ENCODE peak calls at places on chromosomes 6 and 20, in ten cellular contexts. D is left lung; G is GM13977; C is foreskin fibroblast; A is CD8-positive, alpha-beta T cell; L is Peyer's patch; R is AG10803; O is breast epithelium; N is HFF-Myc; M is neural progenitor cell. U is an unnamed sample.

GRCh38 chr20:21450572-21450971 is 53.2 kb upstream of the NKX2-4 start:
- DNase-seq in D (no peak), G (no peak), C (no peak), A (no peak), L (no peak), R (peak), O (no peak), N (no peak), M (no peak), U (no peak)

GRCh38 chr6:142551145-142551811 is 249.5 kb downstream of the ADGRG6 start:
- DNase-seq in D (peak), G (no peak), C (peak), A (peak), L (no peak), R (peak), O (no peak), N (no peak), M (peak), U (no peak)

GRCh38 chr6:53805016-53805415 is 10.2 kb downstream of the LRRC1 start:
- DNase-seq in D (no peak), G (no peak), C (no peak), A (no peak), L (no peak), R (no peak), O (no peak), N (no peak), M (no peak), U (no peak)

GRCh38 chr20:52346797-52347196 is 155.2 kb upstream of the ZFP64 start:
- DNase-seq in D (no peak), G (no peak), C (no peak), A (no peak), L (no peak), R (no peak), O (no peak), N (no peak), M (no peak), U (no peak)

GRCh38 chr6:77653817-77654216 is 978 bp downstream of the MEI4 start:
- DNase-seq in D (no peak), G (no peak), C (no peak), A (no peak), L (no peak), R (no peak), O (no peak), N (no peak), M (no peak), U (no peak)

GRCh38 chr20:52103911-52104545 is 87.6 kb downstream of the ZFP64 start:
- DNase-seq in D (no peak), G (no peak), C (peak), A (no peak), L (no peak), R (no peak), O (no peak), N (no peak), M (peak), U (no peak)

GRCh38 chr6:150185697-150186096 is 42.9 kb downstream of the PPP1R14C start:
- DNase-seq in D (no peak), G (no peak), C (no peak), A (no peak), L (peak), R (no peak), O (no peak), N (no peak), M (no peak), U (no peak)

GRCh38 chr20:59004763-59005522 is 2.1 kb downstream of the CTSZ start:
- DNase-seq in D (peak), G (peak), C (no peak), A (no peak), L (peak), R (no peak), O (peak), N (no peak), M (no peak), U (no peak)

GRCh38 chr20:709864-710761 is 34.5 kb upstream of the SCRT2 start:
- DNase-seq in D (no peak), G (no peak), C (no peak), A (no peak), L (no peak), R (no peak), O (no peak), N (no peak), M (peak), U (no peak)

GRCh38 chr20:1469925-1470571 is 3.4 kb upstream of the NSFL1C start:
- DNase-seq in D (peak), G (peak), C (peak), A (no peak), L (peak), R (peak), O (peak), N (peak), M (peak), U (peak)

GRCh38 chr6:117776441-117776840 is 101.2 kb downstream of the NUS1 start:
- DNase-seq in D (no peak), G (no peak), C (no peak), A (no peak), L (no peak), R (peak), O (no peak), N (no peak), M (no peak), U (no peak)

GRCh38 chr6:97059473-97059872 is 134.9 kb downstream of the KLHL32 start:
- DNase-seq in D (no peak), G (peak), C (peak), A (no peak), L (no peak), R (peak), O (no peak), N (no peak), M (peak), U (no peak)

GRCh38 chr6:7542878-7543394 is 1.5 kb downstream of the DSP start:
- DNase-seq in D (peak), G (peak), C (peak), A (no peak), L (peak), R (peak), O (peak), N (no peak), M (peak), U (no peak)

GRCh38 chr6:49888742-49889431 is 22.6 kb upstream of the CRISP1 start:
- DNase-seq in D (no peak), G (no peak), C (no peak), A (no peak), L (no peak), R (no peak), O (no peak), N (no peak), M (no peak), U (no peak)

DNA sequence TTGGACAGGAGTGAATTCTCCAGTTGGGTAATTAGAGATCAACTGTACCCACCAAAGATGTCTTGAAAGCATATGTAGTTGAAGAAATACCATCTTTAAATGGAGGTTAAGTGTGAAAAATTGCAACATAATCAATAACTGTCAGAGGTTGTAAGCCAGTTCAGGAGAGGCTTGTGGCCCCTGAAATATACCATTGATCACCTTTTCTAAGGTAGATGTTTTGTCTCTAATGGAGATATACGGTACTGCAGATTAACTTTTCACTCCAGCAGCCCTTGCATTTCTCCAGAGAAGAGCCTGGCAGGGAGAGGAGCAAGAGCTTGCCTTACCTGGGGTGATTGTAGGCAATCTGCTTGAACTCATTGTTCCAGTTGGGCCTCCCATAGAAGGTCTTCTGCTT is 48.8 kb downstream of the NOX3 start:
- DNase-seq in D (no peak), G (no peak), C (no peak), A (no peak), L (no peak), R (no peak), O (no peak), N (no peak), M (no peak), U (no peak)
- TF ChIP-seq CTCF in D (no peak), G (no peak), C (no peak), A (no peak), L (no peak), R (no peak), O (no peak), N (no peak), M (peak), U (no peak)

DNA sequence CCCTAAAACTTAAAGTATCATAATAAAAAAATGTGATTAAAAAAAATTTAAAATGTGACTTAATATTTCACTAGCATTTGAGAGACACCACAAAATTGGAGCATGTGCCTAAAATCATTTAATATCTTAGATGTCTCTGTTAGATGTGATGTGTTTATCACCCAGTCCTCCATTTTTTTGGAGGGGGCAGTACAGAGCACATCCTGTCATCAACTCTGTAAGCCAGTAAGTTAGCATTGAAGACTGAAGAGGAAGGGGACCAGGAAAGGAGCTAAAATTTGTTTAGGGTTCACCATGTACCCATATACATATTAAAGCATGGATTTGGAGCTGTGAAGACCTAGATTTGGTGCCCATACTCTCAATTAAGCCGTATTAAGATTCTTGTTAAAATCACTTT is 30.7 kb upstream of the ADIG start:
- DNase-seq in D (no peak), G (no peak), C (no peak), A (no peak), L (no peak), R (no peak), O (no peak), N (no peak), M (peak), U (no peak)
- TF ChIP-seq CTCF in D (no peak), G (peak), C (no peak), A (no peak), L (no peak), R (no peak), O (no peak), N (peak), M (peak), U (no peak)

DNA sequence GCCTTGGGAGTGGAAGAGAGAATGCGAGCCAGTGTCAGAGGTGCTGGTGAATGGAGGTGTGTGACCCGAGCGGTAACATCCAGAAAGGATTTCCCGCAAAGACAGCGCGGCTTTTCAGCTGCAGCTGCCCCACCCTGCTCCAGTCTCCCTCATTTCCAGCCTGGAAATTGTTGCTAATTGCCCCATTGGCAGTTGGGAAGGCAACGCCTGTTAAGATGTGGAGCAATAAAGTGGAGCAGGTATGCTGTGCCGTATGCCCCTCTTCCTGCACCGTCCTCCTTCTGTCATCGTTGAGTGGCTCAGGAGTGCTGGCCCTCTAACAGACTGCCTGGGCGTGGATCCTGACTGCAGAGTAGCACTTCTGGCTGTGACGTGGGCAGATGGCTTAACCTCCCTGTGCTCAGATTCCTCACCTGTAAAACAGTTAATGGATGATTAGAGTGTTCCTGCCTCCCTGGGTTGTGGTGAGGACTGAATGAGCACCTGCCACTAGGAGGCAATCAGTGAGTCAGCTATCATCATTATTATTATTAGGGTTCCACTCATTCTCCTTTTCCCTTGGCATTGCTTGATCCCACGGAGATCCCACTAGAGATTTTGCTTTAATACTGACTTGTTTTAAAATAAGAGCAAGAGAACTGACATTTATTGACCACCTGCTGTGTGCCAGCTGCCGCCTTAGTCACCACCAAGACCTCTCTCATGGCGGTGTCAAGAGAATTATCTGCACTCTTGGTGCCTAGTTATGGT is 11.7 kb downstream of the ARFGEF2 start:
- DNase-seq in D (no peak), G (no peak), C (no peak), A (no peak), L (peak), R (no peak), O (no peak), N (no peak), M (no peak), U (no peak)
- TF ChIP-seq CTCF in D (no peak), G (no peak), C (no peak), A (no peak), L (peak), R (no peak), O (no peak), N (no peak), M (no peak), U (no peak)

GRCh38 chr20:33676652-33677645 is 2.7 kb upstream of the NECAB3 start:
- DNase-seq in D (no peak), G (no peak), C (no peak), A (no peak), L (no peak), R (no peak), O (no peak), N (no peak), M (no peak), U (no peak)

GRCh38 chr20:33674294-33675126 is at the start of gene NECAB3:
- DNase-seq in D (peak), G (peak), C (peak), A (peak), L (peak), R (peak), O (peak), N (no peak), M (peak), U (peak)

GRCh38 chr20:33675127-33675954 is 1.1 kb upstream of the NECAB3 start:
- DNase-seq in D (peak), G (no peak), C (no peak), A (no peak), L (no peak), R (no peak), O (no peak), N (no peak), M (no peak), U (no peak)

GRCh38 chr20:33677991-33678431 is 3.8 kb upstream of the NECAB3 start:
- DNase-seq in D (no peak), G (no peak), C (no peak), A (no peak), L (no peak), R (no peak), O (no peak), N (no peak), M (no peak), U (no peak)

GRCh38 chr20:33676121-33676520 is 1.9 kb upstream of the NECAB3 start:
- DNase-seq in D (no peak), G (no peak), C (no peak), A (no peak), L (no peak), R (no peak), O (no peak), N (no peak), M (no peak), U (no peak)
- TF ChIP-seq CTCF in D (no peak), G (no peak), C (no peak), A (no peak), L (no peak), R (no peak), O (no peak), N (no peak), M (no peak), U (no peak)

GRCh38 chr20:2631228-2631627 is 21.2 kb upstream of the NOP56 start:
- DNase-seq in D (no peak), G (no peak), C (peak), A (no peak), L (no peak), R (no peak), O (no peak), N (no peak), M (no peak), U (no peak)
- TF ChIP-seq CTCF in D (no peak), G (no peak), C (no peak), A (no peak), L (peak), R (no peak), O (no peak), N (no peak), M (peak), U (no peak)

DNA sequence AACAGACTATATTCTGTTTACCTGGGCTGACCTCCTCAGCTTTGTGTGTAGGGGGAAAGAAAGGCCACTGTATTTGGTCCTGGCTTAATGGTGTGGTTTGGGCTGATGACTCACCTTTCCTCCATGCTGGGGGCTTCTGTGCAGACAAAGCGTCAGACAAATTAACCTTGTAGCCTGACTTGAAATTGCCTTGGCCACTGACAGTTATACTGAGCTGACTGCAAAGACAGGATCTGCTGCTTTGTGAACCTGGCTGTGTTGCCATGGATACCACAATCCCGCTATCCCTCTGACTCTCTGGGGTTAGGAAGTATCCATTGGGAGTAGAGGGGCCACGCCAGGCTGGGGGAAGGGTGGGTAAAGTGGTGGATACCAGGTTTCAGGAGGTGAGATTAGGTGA is 243.8 kb upstream of the CHD6 start:
- DNase-seq in D (no peak), G (no peak), C (no peak), A (no peak), L (no peak), R (no peak), O (no peak), N (no peak), M (peak), U (no peak)
- TF ChIP-seq CTCF in D (no peak), G (no peak), C (no peak), A (no peak), L (no peak), R (no peak), O (no peak), N (no peak), M (no peak), U (no peak)